ENCODE peak calls at places on chromosomes 16 and 17, in four cellular contexts. T is H1, U is K562, I is HCT116. P is an unnamed sample.
A peak's percentile ranks its signal among the peaks of the same experiment; 100 is the strongest.

GRCh38 chr16:48347191-48347860 is 37.9 kb downstream of the SIAH1 start:
- DNase-seq in T (no peak), U (no peak), I (no peak), P (no peak)

GRCh38 chr17:77366206-77366557 is 225.4 kb downstream of the SEC14L1 start:
- DNase-seq in T (no peak), U (no peak), I (no peak), P (no peak)

GRCh38 chr16:49497466-49497865 is 123.9 kb downstream of the C16orf78 start:
- DNase-seq in U (no peak), I (no peak), T (no peak), P (no peak)

GRCh38 chr17:42311240-42312034 is 23.1 kb downstream of the STAT5A start:
- DNase-seq in U (peak; percentile 84), T (no peak), I (no peak), P (no peak)

GRCh38 chr17:17269926-17270773 is 10.9 kb downstream of the COPS3 start:
- DNase-seq in T (no peak), U (no peak), I (peak; percentile 8), P (no peak)

GRCh38 chr17:39739020-39739884 is 1.5 kb downstream of the GRB7 start:
- DNase-seq in T (no peak), I (peak; percentile 34), U (peak; percentile 54), P (peak; percentile 93)

GRCh38 chr17:3647769-3648540 is 11.4 kb downstream of the CTNS start:
- DNase-seq in U (no peak), T (no peak), I (peak; percentile 7), P (peak; percentile 38)

GRCh38 chr17:13601776-13602551 is at the start of gene HS3ST3A1:
- DNase-seq in U (peak; percentile 80), I (no peak), T (peak; percentile 73), P (no peak)

GRCh38 chr16:47304563-47304962 is 156.3 kb downstream of the ITFG1 start:
- DNase-seq in U (no peak), T (no peak), I (no peak), P (no peak)

GRCh38 chr17:58756246-58757161 is 850 bp downstream of the PPM1E start:
- DNase-seq in I (no peak), T (no peak), U (peak; percentile 28), P (no peak)

GRCh38 chr16:86701286-86701975 is 123.1 kb downstream of the FOXL1 start:
- DNase-seq in T (no peak), I (no peak), U (no peak), P (no peak)

GRCh38 chr17:77449908-77450741 is 309.4 kb downstream of the SEC14L1 start:
- DNase-seq in U (peak; percentile 79), T (no peak), I (no peak), P (no peak)

GRCh38 chr16:66551362-66551761 is 1.0 kb upstream of the CKLF start:
- DNase-seq in U (peak; percentile 74), T (no peak), I (peak; percentile 36), P (no peak)

GRCh38 chr17:62681939-62682381 is 54.5 kb downstream of the MRC2 start:
- DNase-seq in T (no peak), U (no peak), I (no peak), P (no peak)

GRCh38 chr17:76915840-76916510 is 47.8 kb downstream of the MGAT5B start:
- DNase-seq in I (no peak), U (no peak), T (no peak), P (no peak)

GRCh38 chr16:56514845-56515244 is 5.0 kb downstream of the BBS2 start:
- DNase-seq in I (no peak), T (no peak), U (no peak), P (no peak)

GRCh38 chr17:3482851-3483250 is 7.1 kb downstream of the ASPA start:
- DNase-seq in T (peak; percentile 27), I (no peak), U (no peak), P (no peak)

GRCh38 chr16:17343028-17343427 is 127.7 kb downstream of the XYLT1 start:
- DNase-seq in U (no peak), T (no peak), I (no peak), P (no peak)

GRCh38 chr17:43579570-43580140 is 33.5 kb upstream of the ETV4 start:
- DNase-seq in T (no peak), I (no peak), U (no peak), P (no peak)
- TF ChIP-seq JUND in T (no peak), I (no peak), U (no peak), P (no peak)

DNA sequence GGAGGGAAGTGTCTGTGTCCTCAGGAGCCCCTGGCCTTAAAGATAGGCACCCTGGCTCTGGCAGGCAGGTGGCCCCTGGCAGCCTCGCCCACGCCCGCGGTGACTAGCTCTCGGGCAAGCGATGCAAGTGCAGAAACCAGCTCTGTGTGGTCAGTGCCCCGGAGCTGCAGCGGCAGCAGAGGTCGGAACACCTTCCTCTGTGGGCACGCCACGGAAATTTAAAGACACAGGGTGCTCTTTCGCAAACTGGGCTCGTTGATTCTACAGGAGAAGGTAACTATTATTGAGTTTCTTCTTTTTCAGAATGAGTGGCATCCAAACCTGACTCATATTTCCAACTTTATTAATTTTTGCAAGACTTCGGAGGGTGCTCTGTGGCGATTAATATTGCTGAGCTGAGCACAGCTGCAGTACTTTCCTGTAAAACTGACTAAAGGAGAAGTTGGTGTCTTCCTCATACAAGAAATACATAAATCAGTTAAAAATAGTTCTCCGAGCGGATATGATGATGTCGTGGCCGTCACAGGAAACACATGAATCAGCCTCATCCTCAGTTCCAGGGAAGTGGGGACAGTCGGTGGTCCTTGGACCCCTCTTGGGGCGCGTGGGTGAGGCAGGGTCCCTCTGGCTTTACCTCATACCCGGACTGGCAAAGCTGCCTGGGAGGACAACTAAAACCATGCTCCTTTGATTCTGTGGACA is 120.2 kb downstream of the METRNL start:
- DNase-seq in I (no peak), U (no peak), T (no peak), P (no peak)
- TF ChIP-seq JUND in I (no peak), U (no peak), T (no peak), P (no peak)

GRCh38 chr17:28896884-28897768 is at the start of gene FLOT2:
- DNase-seq in T (peak; percentile 38), I (no peak), U (peak; percentile 84), P (peak; percentile 68)
- TF ChIP-seq JUND in T (no peak), I (no peak), U (peak; percentile 7), P (no peak)

DNA sequence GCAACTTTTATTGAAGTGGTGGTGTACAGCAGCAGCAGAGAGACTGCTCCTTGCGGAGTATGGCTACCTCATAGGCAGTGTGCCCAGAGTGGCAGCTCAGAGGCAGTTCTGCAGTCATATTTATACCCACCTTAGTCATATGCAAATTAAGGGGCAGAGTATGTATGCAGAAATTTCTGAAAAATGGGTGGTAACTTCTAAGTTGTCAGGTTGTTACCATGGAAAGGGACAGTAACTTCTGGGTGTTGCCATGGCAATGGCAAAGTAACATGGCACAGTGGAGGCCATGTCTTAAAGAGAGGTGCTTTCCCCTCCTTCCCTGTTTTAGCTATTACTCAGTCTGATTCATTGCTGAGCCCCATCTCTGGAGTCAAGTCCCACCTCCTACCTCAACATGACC is 53.4 kb downstream of the MEOX1 start:
- DNase-seq in T (no peak), I (no peak), U (no peak), P (no peak)
- TF ChIP-seq JUND in T (no peak), I (no peak), U (no peak), P (no peak)

P was measured in T47D.